ENCODE peak calls at places on chromosome 1, in seven cellular contexts. One of them, this sample, is unnamed.

GRCh38 chr1:245317253-245317652 is 162.5 kb downstream of the KIF26B start:
- DNase-seq in mesendoderm: no peak
- DNase-seq in IMR-90: no peak
- DNase-seq in uterus: no peak
- DNase-seq in upper lobe of right lung: no peak
- DNase-seq in OCI-LY7: no peak
- DNase-seq in cardiac muscle cell: no peak
- DNase-seq in this sample: no peak

GRCh38 chr1:151072224-151072623 is 1.7 kb downstream of the GABPB2 start:
- DNase-seq in mesendoderm: no peak
- DNase-seq in uterus: no peak
- DNase-seq in upper lobe of right lung: no peak
- DNase-seq in cardiac muscle cell: no peak
- DNase-seq in IMR-90: no peak
- DNase-seq in OCI-LY7: peak
- DNase-seq in this sample: no peak

GRCh38 chr1:91575909-91576519 is 75.4 kb downstream of the CDC7 start:
- DNase-seq in uterus: no peak
- DNase-seq in cardiac muscle cell: no peak
- DNase-seq in upper lobe of right lung: no peak
- DNase-seq in OCI-LY7: peak
- DNase-seq in IMR-90: peak
- DNase-seq in mesendoderm: no peak
- DNase-seq in this sample: no peak

GRCh38 chr1:147110434-147110833 is 61.8 kb downstream of the PRKAB2 start:
- DNase-seq in mesendoderm: no peak
- DNase-seq in uterus: no peak
- DNase-seq in OCI-LY7: no peak
- DNase-seq in IMR-90: no peak
- DNase-seq in cardiac muscle cell: no peak
- DNase-seq in upper lobe of right lung: no peak
- DNase-seq in this sample: no peak

GRCh38 chr1:53411541-53412152 is 47.6 kb upstream of the DMRTB1 start:
- DNase-seq in OCI-LY7: no peak
- DNase-seq in upper lobe of right lung: no peak
- DNase-seq in mesendoderm: no peak
- DNase-seq in cardiac muscle cell: no peak
- DNase-seq in IMR-90: peak
- DNase-seq in uterus: no peak
- DNase-seq in this sample: no peak

GRCh38 chr1:42690477-42691156 is 8.4 kb downstream of the YBX1 start:
- DNase-seq in OCI-LY7: no peak
- DNase-seq in uterus: no peak
- DNase-seq in mesendoderm: no peak
- DNase-seq in cardiac muscle cell: peak
- DNase-seq in upper lobe of right lung: no peak
- DNase-seq in IMR-90: peak
- DNase-seq in this sample: no peak

GRCh38 chr1:10935241-10935640 is 77.2 kb upstream of the TARDBP start:
- DNase-seq in IMR-90: no peak
- DNase-seq in uterus: no peak
- DNase-seq in upper lobe of right lung: no peak
- DNase-seq in cardiac muscle cell: no peak
- DNase-seq in OCI-LY7: no peak
- DNase-seq in mesendoderm: no peak
- DNase-seq in this sample: no peak

GRCh38 chr1:110150330-110151174 is at the start of gene SLC6A17:
- DNase-seq in OCI-LY7: no peak
- DNase-seq in IMR-90: peak
- DNase-seq in cardiac muscle cell: peak
- DNase-seq in upper lobe of right lung: no peak
- DNase-seq in mesendoderm: peak
- DNase-seq in uterus: no peak
- DNase-seq in this sample: no peak

GRCh38 chr1:15231714-15232201 is 15.3 kb upstream of the FHAD1 start:
- DNase-seq in cardiac muscle cell: no peak
- DNase-seq in OCI-LY7: no peak
- DNase-seq in uterus: no peak
- DNase-seq in IMR-90: no peak
- DNase-seq in mesendoderm: no peak
- DNase-seq in upper lobe of right lung: peak
- DNase-seq in this sample: no peak

GRCh38 chr1:1285618-1286311 is 5.5 kb downstream of the SCNN1D start:
- DNase-seq in uterus: no peak
- DNase-seq in cardiac muscle cell: no peak
- DNase-seq in mesendoderm: no peak
- DNase-seq in upper lobe of right lung: no peak
- DNase-seq in IMR-90: no peak
- DNase-seq in OCI-LY7: no peak
- DNase-seq in this sample: no peak

GRCh38 chr1:215273838-215274516 is 191.4 kb downstream of the KCNK2 start:
- DNase-seq in upper lobe of right lung: no peak
- DNase-seq in OCI-LY7: no peak
- DNase-seq in uterus: no peak
- DNase-seq in cardiac muscle cell: peak
- DNase-seq in IMR-90: peak
- DNase-seq in mesendoderm: no peak
- DNase-seq in this sample: peak

GRCh38 chr1:44664730-44665370 is 9.4 kb downstream of the TMEM53 start:
- DNase-seq in uterus: no peak
- DNase-seq in mesendoderm: no peak
- DNase-seq in IMR-90: no peak
- DNase-seq in OCI-LY7: no peak
- DNase-seq in upper lobe of right lung: peak
- DNase-seq in cardiac muscle cell: no peak
- DNase-seq in this sample: no peak

GRCh38 chr1:204152310-204153044 is 633 bp upstream of the ETNK2 start:
- DNase-seq in mesendoderm: no peak
- DNase-seq in uterus: peak
- DNase-seq in upper lobe of right lung: no peak
- DNase-seq in cardiac muscle cell: no peak
- DNase-seq in IMR-90: no peak
- DNase-seq in OCI-LY7: no peak
- DNase-seq in this sample: no peak

GRCh38 chr1:163174524-163175437 is 27.9 kb downstream of the RGS5 start:
- DNase-seq in IMR-90: peak
- DNase-seq in cardiac muscle cell: peak
- DNase-seq in uterus: peak
- DNase-seq in OCI-LY7: peak
- DNase-seq in mesendoderm: peak
- DNase-seq in upper lobe of right lung: peak
- DNase-seq in this sample: peak

GRCh38 chr1:208542309-208542708 is 298.1 kb upstream of the PLXNA2 start:
- DNase-seq in cardiac muscle cell: no peak
- DNase-seq in uterus: no peak
- DNase-seq in OCI-LY7: no peak
- DNase-seq in mesendoderm: no peak
- DNase-seq in upper lobe of right lung: no peak
- DNase-seq in IMR-90: no peak
- DNase-seq in this sample: no peak

GRCh38 chr1:67685558-67686271 is 714 bp downstream of the GADD45A start:
- DNase-seq in uterus: peak
- DNase-seq in mesendoderm: no peak
- DNase-seq in IMR-90: no peak
- DNase-seq in upper lobe of right lung: peak
- DNase-seq in cardiac muscle cell: peak
- DNase-seq in OCI-LY7: peak
- DNase-seq in this sample: peak

GRCh38 chr1:10745886-10746455 is 50.5 kb downstream of the CASZ1 start:
- DNase-seq in mesendoderm: no peak
- DNase-seq in OCI-LY7: no peak
- DNase-seq in IMR-90: no peak
- DNase-seq in upper lobe of right lung: peak
- DNase-seq in cardiac muscle cell: no peak
- DNase-seq in uterus: no peak
- DNase-seq in this sample: no peak

GRCh38 chr1:217135987-217136894 is 413.0 kb upstream of the ESRRG start:
- DNase-seq in uterus: no peak
- DNase-seq in IMR-90: no peak
- DNase-seq in upper lobe of right lung: no peak
- DNase-seq in mesendoderm: peak
- DNase-seq in cardiac muscle cell: no peak
- DNase-seq in OCI-LY7: no peak
- DNase-seq in this sample: no peak

GRCh38 chr1:224329484-224329841 is 509 bp downstream of the NVL start:
- DNase-seq in cardiac muscle cell: no peak
- DNase-seq in upper lobe of right lung: no peak
- DNase-seq in uterus: no peak
- DNase-seq in OCI-LY7: no peak
- DNase-seq in IMR-90: peak
- DNase-seq in mesendoderm: no peak
- DNase-seq in this sample: no peak

DNA sequence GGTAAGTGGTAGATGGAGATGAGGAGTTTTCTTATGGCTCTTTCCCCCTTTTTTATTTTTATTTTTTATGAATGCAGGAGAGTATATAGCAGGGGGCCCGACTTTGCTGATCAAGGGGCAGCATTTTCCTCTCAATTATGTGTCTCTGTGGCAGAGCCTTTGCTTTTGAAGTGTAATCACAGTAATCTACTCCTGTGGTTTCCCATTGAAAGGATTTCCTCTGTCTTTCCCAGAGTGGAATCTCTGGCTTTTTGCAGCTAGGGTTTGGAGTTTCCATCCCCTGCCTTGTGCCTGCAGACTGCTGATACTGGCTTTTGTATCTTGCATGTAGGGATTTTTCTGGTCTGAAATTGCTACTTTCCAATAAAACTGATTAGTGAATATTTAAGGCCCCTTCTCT is 29.1 kb downstream of the ARID1A start:
- DNase-seq in cardiac muscle cell: no peak
- DNase-seq in mesendoderm: peak
- DNase-seq in IMR-90: no peak
- DNase-seq in upper lobe of right lung: no peak
- DNase-seq in OCI-LY7: no peak
- DNase-seq in uterus: no peak
- DNase-seq in this sample: peak
- H3K27ac ChIP-seq in cardiac muscle cell: peak
- H3K27ac ChIP-seq in mesendoderm: peak
- H3K27ac ChIP-seq in IMR-90: no peak
- H3K27ac ChIP-seq in upper lobe of right lung: no peak
- H3K27ac ChIP-seq in OCI-LY7: peak
- H3K27ac ChIP-seq in uterus: no peak
- H3K27ac ChIP-seq in this sample: no peak

GRCh38 chr1:40876436-40876761 is 14.2 kb upstream of the CITED4 start:
- DNase-seq in mesendoderm: no peak
- DNase-seq in OCI-LY7: no peak
- DNase-seq in cardiac muscle cell: no peak
- DNase-seq in uterus: no peak
- DNase-seq in upper lobe of right lung: no peak
- DNase-seq in IMR-90: no peak
- DNase-seq in this sample: no peak

GRCh38 chr1:40878906-40879305 is 16.7 kb upstream of the CITED4 start:
- DNase-seq in mesendoderm: no peak
- DNase-seq in IMR-90: no peak
- DNase-seq in cardiac muscle cell: no peak
- DNase-seq in upper lobe of right lung: no peak
- DNase-seq in uterus: no peak
- DNase-seq in OCI-LY7: no peak
- DNase-seq in this sample: no peak

GRCh38 chr1:40879487-40880175 is 17.5 kb upstream of the CITED4 start:
- DNase-seq in mesendoderm: no peak
- DNase-seq in uterus: no peak
- DNase-seq in cardiac muscle cell: no peak
- DNase-seq in upper lobe of right lung: no peak
- DNase-seq in OCI-LY7: no peak
- DNase-seq in IMR-90: no peak
- DNase-seq in this sample: no peak

GRCh38 chr1:40877681-40878080 is 15.5 kb upstream of the CITED4 start:
- DNase-seq in IMR-90: peak
- DNase-seq in cardiac muscle cell: peak
- DNase-seq in mesendoderm: peak
- DNase-seq in upper lobe of right lung: no peak
- DNase-seq in uterus: peak
- DNase-seq in OCI-LY7: no peak
- DNase-seq in this sample: peak

GRCh38 chr1:40876891-40877290 is 14.7 kb upstream of the CITED4 start:
- DNase-seq in uterus: no peak
- DNase-seq in upper lobe of right lung: no peak
- DNase-seq in IMR-90: peak
- DNase-seq in mesendoderm: no peak
- DNase-seq in OCI-LY7: no peak
- DNase-seq in cardiac muscle cell: no peak
- DNase-seq in this sample: no peak
- H3K4me3 ChIP-seq in uterus: no peak
- H3K4me3 ChIP-seq in upper lobe of right lung: no peak
- H3K4me3 ChIP-seq in IMR-90: no peak
- H3K4me3 ChIP-seq in mesendoderm: no peak
- H3K4me3 ChIP-seq in OCI-LY7: no peak
- H3K4me3 ChIP-seq in cardiac muscle cell: no peak
- H3K4me3 ChIP-seq in this sample: no peak

GRCh38 chr1:228150458-228151169 is 884 bp downstream of the GJC2 start:
- DNase-seq in cardiac muscle cell: peak
- DNase-seq in IMR-90: peak
- DNase-seq in uterus: peak
- DNase-seq in OCI-LY7: no peak
- DNase-seq in upper lobe of right lung: peak
- DNase-seq in mesendoderm: no peak
- DNase-seq in this sample: no peak

GRCh38 chr1:228150021-228150457 is 309 bp downstream of the GJC2 start:
- DNase-seq in OCI-LY7: no peak
- DNase-seq in mesendoderm: no peak
- DNase-seq in uterus: no peak
- DNase-seq in IMR-90: no peak
- DNase-seq in upper lobe of right lung: peak
- DNase-seq in cardiac muscle cell: no peak
- DNase-seq in this sample: no peak

GRCh38 chr1:228151526-228151925 is 1.8 kb downstream of the GJC2 start:
- DNase-seq in uterus: peak
- DNase-seq in cardiac muscle cell: no peak
- DNase-seq in mesendoderm: no peak
- DNase-seq in upper lobe of right lung: no peak
- DNase-seq in OCI-LY7: no peak
- DNase-seq in IMR-90: no peak
- DNase-seq in this sample: no peak

GRCh38 chr1:228152097-228152917 is 2.6 kb downstream of the GJC2 start:
- DNase-seq in mesendoderm: no peak
- DNase-seq in OCI-LY7: no peak
- DNase-seq in IMR-90: no peak
- DNase-seq in uterus: peak
- DNase-seq in cardiac muscle cell: no peak
- DNase-seq in upper lobe of right lung: peak
- DNase-seq in this sample: no peak

DNA sequence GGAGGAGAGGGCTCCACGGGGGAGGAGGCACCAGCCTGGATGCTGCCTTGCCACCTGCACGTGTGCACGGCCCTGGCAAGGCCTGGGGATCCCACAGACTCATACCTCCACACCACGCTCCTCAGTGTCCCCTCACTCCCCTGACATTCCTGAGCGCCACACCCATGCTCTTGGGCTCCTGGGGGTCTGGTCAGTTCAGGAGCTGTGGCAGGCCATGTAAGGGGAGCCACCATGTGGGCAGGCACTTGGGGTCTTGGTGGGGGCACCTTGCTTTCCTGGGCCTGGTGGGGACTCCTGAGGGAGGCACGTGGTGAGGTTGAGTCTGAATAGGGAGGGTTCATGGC is 1.4 kb downstream of the GJC2 start:
- DNase-seq in mesendoderm: no peak
- DNase-seq in upper lobe of right lung: no peak
- DNase-seq in OCI-LY7: no peak
- DNase-seq in IMR-90: no peak
- DNase-seq in cardiac muscle cell: no peak
- DNase-seq in uterus: no peak
- DNase-seq in this sample: no peak
- H3K27ac ChIP-seq in mesendoderm: no peak
- H3K27ac ChIP-seq in upper lobe of right lung: peak
- H3K27ac ChIP-seq in OCI-LY7: no peak
- H3K27ac ChIP-seq in IMR-90: peak
- H3K27ac ChIP-seq in cardiac muscle cell: no peak
- H3K27ac ChIP-seq in uterus: peak
- H3K27ac ChIP-seq in this sample: no peak

GRCh38 chr1:119331915-119332314 is 36.7 kb upstream of the HAO2 start:
- DNase-seq in upper lobe of right lung: no peak
- DNase-seq in IMR-90: no peak
- DNase-seq in uterus: no peak
- DNase-seq in cardiac muscle cell: no peak
- DNase-seq in mesendoderm: peak
- DNase-seq in OCI-LY7: no peak
- DNase-seq in this sample: no peak
- H3K4me3 ChIP-seq in upper lobe of right lung: no peak
- H3K4me3 ChIP-seq in IMR-90: no peak
- H3K4me3 ChIP-seq in uterus: no peak
- H3K4me3 ChIP-seq in cardiac muscle cell: no peak
- H3K4me3 ChIP-seq in mesendoderm: no peak
- H3K4me3 ChIP-seq in OCI-LY7: no peak
- H3K4me3 ChIP-seq in this sample: no peak